ENCODE peak calls at places on chromosomes 16 and 17, in four cellular contexts. K is K562, V is GM12878, J is H1. H is an unnamed sample.
A peak's percentile ranks its signal among the peaks of the same experiment; 100 is the strongest.

GRCh38 chr16:85281181-85281580 is 168.9 kb upstream of the CIBAR2 start:
- DNase-seq in J (no peak), V (no peak), K (no peak), H (no peak)

GRCh38 chr17:2946130-2946529 is 117.3 kb downstream of the OR1D5 start:
- DNase-seq in V (no peak), J (no peak), K (no peak), H (no peak)

GRCh38 chr17:76735006-76735405 is 2.1 kb downstream of the SRSF2 start:
- DNase-seq in K (peak; percentile 49), V (no peak), J (no peak), H (no peak)

GRCh38 chr17:66667491-66668030 is 167.4 kb upstream of the CACNG5 start:
- DNase-seq in K (peak; percentile 20), V (peak; percentile 56), J (no peak), H (no peak)

GRCh38 chr16:10579965-10580918 is at the start of gene EMP2:
- DNase-seq in K (peak; percentile 78), J (peak; percentile 31), V (no peak), H (peak; percentile 36)

GRCh38 chr17:7885357-7886226 is 3.0 kb upstream of the CHD3 start:
- DNase-seq in J (no peak), K (peak; percentile 82), V (no peak), H (no peak)

GRCh38 chr17:82303944-82304808 is 13.2 kb downstream of the CD7 start:
- DNase-seq in J (no peak), V (no peak), K (peak; percentile 53), H (no peak)

GRCh38 chr16:3123986-3124886 is 10.6 kb upstream of the ZNF213 start:
- DNase-seq in J (peak; percentile 87), V (peak; percentile 72), K (peak; percentile 98), H (peak; percentile 85)

GRCh38 chr17:17739388-17740066 is 58.3 kb downstream of the RAI1 start:
- DNase-seq in K (peak; percentile 50), J (no peak), V (no peak), H (no peak)

GRCh38 chr16:75491876-75492275 is 3.4 kb downstream of the CHST6 start:
- DNase-seq in J (no peak), K (no peak), V (no peak), H (no peak)

GRCh38 chr17:72393553-72393952 is 272.7 kb downstream of the SOX9 start:
- DNase-seq in V (no peak), K (no peak), J (no peak), H (peak; percentile 81)

GRCh38 chr16:50842589-50842988 is 100.7 kb downstream of the CYLD start:
- DNase-seq in V (no peak), K (peak; percentile 3), J (no peak), H (no peak)

GRCh38 chr16:2121853-2122252 is 13.8 kb downstream of the PKD1 start:
- DNase-seq in V (no peak), J (no peak), K (no peak), H (no peak)

GRCh38 chr17:31596382-31597323 is 205.2 kb downstream of the RAB11FIP4 start:
- DNase-seq in K (no peak), J (peak; percentile 54), V (peak; percentile 70), H (peak; percentile 77)

GRCh38 chr16:85178006-85178591 is 65.8 kb upstream of the CIBAR2 start:
- DNase-seq in K (no peak), J (no peak), V (no peak), H (no peak)

GRCh38 chr17:67637901-67638641 is 79.7 kb upstream of the NOL11 start:
- DNase-seq in K (no peak), V (no peak), J (no peak), H (peak; percentile 88)

GRCh38 chr17:16422416-16422815 is 7.0 kb downstream of the TRPV2 start:
- DNase-seq in K (no peak), V (no peak), J (no peak), H (no peak)

GRCh38 chr17:75587718-75588545 is at the start of gene MYO15B:
- DNase-seq in K (peak; percentile 26), V (no peak), J (no peak), H (no peak)

GRCh38 chr17:2251098-2251497 is 52.5 kb downstream of the SMG6 start:
- DNase-seq in J (no peak), K (no peak), V (no peak), H (no peak)

GRCh38 chr16:72172105-72173034 is at the start of gene PMFBP1:
- DNase-seq in J (no peak), K (peak; percentile 45), V (peak; percentile 88), H (no peak)

GRCh38 chr17:16935786-16936185 is 36.1 kb downstream of the TNFRSF13B start:
- DNase-seq in J (no peak), V (no peak), K (no peak), H (no peak)

GRCh38 chr17:45715787-45716186 is 68.3 kb upstream of the CRHR1 start:
- DNase-seq in K (no peak), J (no peak), V (no peak), H (no peak)

DNA sequence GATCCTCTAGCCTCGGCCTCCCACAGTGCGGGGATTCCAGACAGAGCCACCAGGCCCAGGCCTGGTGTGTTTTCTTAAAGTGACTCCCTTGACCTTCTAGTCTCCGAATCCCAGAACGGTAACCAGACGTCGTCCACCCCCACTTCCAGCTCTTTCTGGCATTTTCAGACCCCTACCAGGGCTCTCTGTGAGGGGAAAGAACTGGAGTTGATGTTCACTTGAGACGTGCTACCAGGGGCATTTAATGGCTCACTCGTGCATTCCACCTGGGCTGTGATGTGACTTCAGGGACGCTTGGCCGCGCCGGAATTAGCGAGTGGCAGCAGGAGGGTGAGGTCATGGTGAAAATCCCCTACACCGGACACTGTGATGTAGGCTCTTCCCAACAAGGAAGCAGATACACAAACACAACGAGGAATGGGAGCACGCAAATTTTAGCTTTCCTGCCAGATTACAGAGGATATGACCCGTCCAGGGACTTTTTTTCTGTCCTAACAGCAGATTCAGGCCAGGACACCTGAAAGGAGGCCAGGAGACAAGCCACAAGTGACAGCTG is 1.1 kb upstream of the GNA13 start:
- DNase-seq in V (no peak), J (no peak), K (no peak), H (no peak)
- TF ChIP-seq POLR2AphosphoS5 in V (no peak), J (no peak), K (no peak), H (no peak)

GRCh38 chr16:27320261-27321012 is 6.7 kb downstream of the IL4R start:
- DNase-seq in J (no peak), V (no peak), K (no peak), H (no peak)
- H2AFZ ChIP-seq in J (no peak overlapping the region), V (no peak overlapping the region), K (no peak overlapping the region), H (no peak overlapping the region)

GRCh38 chr17:48134912-48135480 is 27.4 kb downstream of the SNX11 start:
- DNase-seq in V (no peak), J (no peak), K (peak; percentile 21), H (no peak)

GRCh38 chr17:48132375-48132774 is 24.8 kb downstream of the SNX11 start:
- DNase-seq in V (no peak), K (no peak), J (no peak), H (no peak)

GRCh38 chr17:48128411-48128810 is 20.8 kb downstream of the SNX11 start:
- DNase-seq in V (no peak), K (no peak), J (no peak), H (no peak)

GRCh38 chr17:48129981-48130380 is 22.4 kb downstream of the SNX11 start:
- DNase-seq in J (no peak), V (no peak), K (no peak), H (no peak)

GRCh38 chr17:48131216-48131824 is 23.8 kb downstream of the SNX11 start:
- DNase-seq in V (no peak), K (peak; percentile 81), J (peak; percentile 15), H (peak; percentile 80)
- TF ChIP-seq EGR1 in V (no peak), K (no peak), J (no peak), H (no peak)

GRCh38 chr17:14341866-14342265 is 41.0 kb downstream of the HS3ST3B1 start:
- DNase-seq in V (no peak), J (no peak), K (no peak), H (no peak)
- TF ChIP-seq POLR2AphosphoS5 in V (no peak), J (no peak), K (no peak), H (no peak)

GRCh38 chr16:15535772-15536171 is 101.4 kb downstream of the BMERB1 start:
- DNase-seq in K (no peak), J (no peak), V (no peak), H (no peak)

GRCh38 chr16:15530085-15530484 is 95.7 kb downstream of the BMERB1 start:
- DNase-seq in K (no peak), J (no peak), V (no peak), H (no peak)

GRCh38 chr16:15536813-15537212 is 102.4 kb downstream of the BMERB1 start:
- DNase-seq in V (no peak), J (no peak), K (no peak), H (no peak)

GRCh38 chr16:15532825-15533224 is 98.4 kb downstream of the BMERB1 start:
- DNase-seq in J (no peak), V (no peak), K (no peak), H (no peak)

GRCh38 chr16:15533386-15533785 is 99.0 kb downstream of the BMERB1 start:
- DNase-seq in V (no peak), K (no peak), J (no peak), H (no peak)
- H2AFZ ChIP-seq in V (no peak overlapping the region), K (no peak overlapping the region), J (no peak overlapping the region), H (no peak overlapping the region)

GRCh38 chr17:57638284-57638683 is 106.8 kb downstream of the CCDC182 start:
- DNase-seq in K (no peak), J (no peak), V (no peak), H (no peak)
- TF ChIP-seq EGR1 in K (no peak), J (no peak), V (no peak), H (no peak)

GRCh38 chr16:28846933-28847273 is 755 bp upstream of the TUFM start:
- DNase-seq in J (no peak), K (peak; percentile 30), V (no peak), H (no peak)
- TF ChIP-seq POLR2AphosphoS5 in J (no peak), K (no peak), V (no peak), H (no peak)

DNA sequence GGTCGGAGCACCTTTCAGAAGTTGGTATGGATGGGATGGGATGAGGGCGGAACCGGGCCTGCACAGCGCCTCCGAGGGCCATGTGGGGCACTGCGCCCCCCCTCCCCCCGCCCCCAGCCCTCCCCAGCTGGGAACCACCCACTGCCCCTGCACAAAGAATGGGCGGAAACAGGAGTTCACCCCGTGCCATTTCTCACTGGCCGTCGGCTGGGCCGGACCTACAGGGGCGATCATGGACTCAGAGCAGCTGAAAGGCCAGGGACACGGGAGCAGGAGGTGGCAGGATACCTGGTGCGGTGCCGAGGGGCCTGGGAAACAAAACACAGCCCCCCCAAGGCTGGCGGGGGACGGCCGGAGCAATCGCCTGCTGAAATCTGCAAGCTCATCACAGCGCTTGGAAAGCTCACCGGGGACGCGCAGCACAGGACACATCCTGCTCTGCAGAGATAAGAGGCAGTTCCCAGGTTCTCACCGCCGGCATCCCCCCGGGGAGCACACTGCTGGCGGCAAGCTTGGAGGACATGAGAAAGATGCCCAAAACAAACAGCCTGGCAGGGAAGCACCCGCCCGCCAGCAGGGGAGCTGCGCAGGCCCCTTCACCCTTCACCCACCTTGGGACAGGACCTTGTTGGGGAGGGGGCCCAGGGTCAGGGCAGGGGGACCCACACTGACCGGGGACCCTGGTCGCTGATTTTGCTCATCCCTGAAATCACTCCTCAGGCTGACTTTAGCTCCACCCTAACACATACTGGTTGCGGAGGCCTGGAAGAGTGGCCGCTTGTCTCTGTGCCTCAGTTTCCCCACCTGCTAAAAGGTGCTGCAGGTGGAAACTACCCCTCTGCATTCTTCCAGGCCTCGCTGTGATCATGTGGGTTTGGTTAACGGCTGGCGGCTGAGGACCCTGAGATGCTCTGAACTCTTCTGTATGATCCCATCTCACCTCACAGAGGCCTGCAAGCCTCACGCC is 263.9 kb downstream of the C16orf95 start:
- DNase-seq in J (no peak), K (peak; percentile 88), V (no peak), H (no peak)
- H2AFZ ChIP-seq in J (peak overlapping the region; percentile 98), K (peak overlapping the region; percentile 94), V (no peak overlapping the region), H (no peak overlapping the region)